ENCODE peak calls at places on chromosomes 3 and 15, in seven cellular contexts. I, N, D, O, M, A and E are unnamed samples.

GRCh38 chr3:32340039-32340438 is 51.6 kb upstream of the CMTM7 start:
- DNase-seq in I (peak), N (peak), D (peak), O (peak), M (peak), A (peak), E (no peak)

GRCh38 chr3:69305011-69305410 is 80.9 kb downstream of the FRMD4B start:
- DNase-seq in I (no peak), N (no peak), D (no peak), O (no peak), M (no peak), A (no peak), E (no peak)

GRCh38 chr3:136186330-136186729 is 9.8 kb downstream of the MSL2 start:
- DNase-seq in I (peak), N (no peak), D (peak), O (no peak), M (no peak), A (no peak), E (peak)

GRCh38 chr15:53196235-53196634 is 406.1 kb upstream of the ONECUT1 start:
- DNase-seq in I (no peak), N (no peak), D (no peak), O (no peak), M (no peak), A (no peak), E (no peak)

GRCh38 chr3:38644662-38645053 is 4.8 kb downstream of the SCN5A start:
- DNase-seq in I (no peak), N (no peak), D (no peak), O (no peak), M (peak), A (no peak), E (no peak)

GRCh38 chr3:87354399-87354798 is 78.0 kb upstream of the POU1F1 start:
- DNase-seq in I (no peak), N (no peak), D (no peak), O (no peak), M (no peak), A (no peak), E (no peak)

GRCh38 chr3:168024537-168024941 is 71.2 kb downstream of the GOLIM4 start:
- DNase-seq in I (no peak), N (no peak), D (no peak), O (peak), M (no peak), A (no peak), E (no peak)

GRCh38 chr3:111859974-111860859 is 1.2 kb downstream of the PHLDB2 start:
- DNase-seq in I (peak), N (peak), D (peak), O (peak), M (peak), A (peak), E (no peak)

GRCh38 chr3:188827593-188827992 is 344.2 kb upstream of the TPRG1 start:
- DNase-seq in I (no peak), N (no peak), D (no peak), O (no peak), M (no peak), A (no peak), E (no peak)

GRCh38 chr15:90099868-90100854 is 2.1 kb downstream of the IDH2 start:
- DNase-seq in I (peak), N (no peak), D (no peak), O (no peak), M (no peak), A (no peak), E (peak)

GRCh38 chr3:32998631-32999451 is 47.4 kb downstream of the CCR4 start:
- DNase-seq in I (no peak), N (no peak), D (no peak), O (no peak), M (no peak), A (no peak), E (no peak)

GRCh38 chr15:88701561-88702095 is 62.8 kb downstream of the ISG20 start:
- DNase-seq in I (peak), N (peak), D (peak), O (peak), M (no peak), A (peak), E (peak)

GRCh38 chr3:146536681-146537080 is 7.7 kb downstream of the PLSCR1 start:
- DNase-seq in I (no peak), N (no peak), D (no peak), O (no peak), M (no peak), A (no peak), E (no peak)

GRCh38 chr15:95470997-95471692 is 859.4 kb upstream of the NR2F2 start:
- DNase-seq in I (no peak), N (no peak), D (no peak), O (no peak), M (no peak), A (no peak), E (no peak)

GRCh38 chr15:85333132-85333831 is 47.1 kb upstream of the AKAP13 start:
- DNase-seq in I (no peak), N (no peak), D (no peak), O (no peak), M (no peak), A (no peak), E (no peak)

GRCh38 chr3:189710620-189711388 is 79.6 kb downstream of the TP63 start:
- DNase-seq in I (no peak), N (no peak), D (peak), O (no peak), M (no peak), A (peak), E (no peak)

GRCh38 chr3:70851066-70851465 is 538.6 kb upstream of the MDFIC2 start:
- DNase-seq in I (no peak), N (no peak), D (no peak), O (no peak), M (no peak), A (no peak), E (no peak)

GRCh38 chr3:150545419-150546225 is 674 bp downstream of the SERP1 start:
- DNase-seq in I (peak), N (peak), D (peak), O (no peak), M (no peak), A (no peak), E (no peak)

GRCh38 chr15:70512772-70513362 is 250.5 kb downstream of the UACA start:
- DNase-seq in I (peak), N (peak), D (peak), O (peak), M (peak), A (no peak), E (peak)

GRCh38 chr15:94352940-94353820 is 121.8 kb downstream of the MCTP2 start:
- DNase-seq in I (peak), N (no peak), D (no peak), O (no peak), M (no peak), A (no peak), E (no peak)

DNA sequence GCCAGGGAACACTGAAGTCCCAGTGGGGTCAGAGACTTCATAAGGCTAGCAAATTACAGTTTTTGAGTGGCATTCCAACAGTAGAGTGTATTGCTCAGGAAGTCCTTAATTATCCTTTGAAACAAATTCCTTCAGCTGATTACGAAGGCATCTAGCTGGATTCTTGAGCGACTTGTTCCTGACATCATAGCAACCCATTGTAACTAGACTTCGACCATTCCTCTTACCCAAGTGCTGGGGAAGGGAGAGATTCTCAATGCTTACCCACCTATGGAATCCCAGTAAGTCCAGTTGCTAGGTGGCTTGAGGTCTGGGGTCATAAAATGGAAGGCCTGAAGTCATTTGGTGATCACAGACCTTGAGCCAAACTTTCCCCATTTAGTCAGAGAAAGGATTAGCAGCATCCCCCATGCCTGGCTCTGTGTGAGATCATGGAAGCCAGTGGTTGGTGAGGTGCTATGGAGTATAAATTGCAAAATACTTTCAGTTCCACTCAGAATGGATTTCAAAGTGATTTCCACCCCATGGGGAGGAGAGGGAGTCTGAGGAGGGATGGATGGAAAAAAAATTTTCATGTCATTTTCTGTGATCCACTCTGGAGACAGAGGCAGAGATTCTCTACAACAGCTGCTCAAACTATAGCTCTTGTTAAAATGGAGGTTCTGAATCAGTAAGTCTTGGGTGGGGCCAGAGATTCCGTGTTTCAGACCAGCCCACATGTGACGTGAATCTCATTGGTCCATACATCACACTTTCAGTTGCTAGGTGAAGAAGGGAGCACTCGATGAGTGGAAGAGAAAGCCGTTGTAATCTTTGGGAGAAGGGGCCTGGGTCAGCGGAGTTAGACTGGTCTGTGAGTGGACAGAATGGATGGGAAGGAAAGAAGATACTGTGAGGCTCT is 45.7 kb downstream of the CD86 start:
- DNase-seq in I (no peak), N (no peak), D (peak), O (no peak), M (no peak), A (no peak), E (no peak)
- TF ChIP-seq POLR2AphosphoS5 in I (no peak), N (no peak), D (no peak), O (no peak), M (no peak), A (no peak), E (no peak)

GRCh38 chr3:155065537-155065936 is 14.6 kb upstream of the MME start:
- DNase-seq in I (no peak), N (peak), D (no peak), O (no peak), M (no peak), A (peak), E (no peak)
- TF ChIP-seq REST in I (no peak), N (no peak), D (no peak), O (no peak), M (no peak), A (no peak), E (no peak)

DNA sequence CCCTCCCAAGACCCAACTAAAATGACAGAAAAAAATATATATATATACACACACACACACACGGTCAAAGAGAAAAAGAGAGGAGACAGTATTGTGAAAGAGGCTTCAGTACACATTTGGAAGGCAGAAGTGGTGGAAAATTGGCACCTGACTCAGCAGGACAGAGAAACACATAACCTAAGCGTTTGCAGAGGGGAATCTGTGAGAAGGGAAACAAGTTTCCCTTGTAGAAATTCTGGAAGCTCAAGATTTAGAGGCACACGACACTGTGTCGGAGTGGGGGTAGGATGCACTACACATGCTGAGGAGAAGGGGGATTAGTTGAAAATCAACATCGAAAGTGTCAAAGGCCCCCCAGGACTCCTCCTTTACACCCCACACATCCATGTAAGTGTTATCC is 53.1 kb downstream of the PAK2 start:
- DNase-seq in I (peak), N (no peak), D (no peak), O (no peak), M (no peak), A (no peak), E (no peak)
- TF ChIP-seq POLR2AphosphoS5 in I (no peak), N (no peak), D (no peak), O (no peak), M (no peak), A (no peak), E (no peak)

GRCh38 chr3:35688826-35689225 is 49.5 kb downstream of the ARPP21 start:
- DNase-seq in I (no peak), N (no peak), D (no peak), O (no peak), M (no peak), A (no peak), E (no peak)
- TF ChIP-seq REST in I (no peak), N (no peak), D (no peak), O (no peak), M (no peak), A (no peak), E (no peak)

GRCh38 chr3:98532709-98533571 is 1.2 kb downstream of the GPR15 start:
- DNase-seq in I (no peak), N (no peak), D (no peak), O (no peak), M (no peak), A (no peak), E (no peak)
- TF ChIP-seq POLR2AphosphoS5 in I (no peak), N (no peak), D (no peak), O (no peak), M (no peak), A (no peak), E (no peak)

GRCh38 chr15:99708563-99708962 is 24.7 kb downstream of the LYSMD4 start:
- DNase-seq in I (no peak), N (peak), D (no peak), O (peak), M (no peak), A (no peak), E (no peak)
- TF ChIP-seq REST in I (no peak), N (no peak), D (no peak), O (no peak), M (no peak), A (no peak), E (no peak)

DNA sequence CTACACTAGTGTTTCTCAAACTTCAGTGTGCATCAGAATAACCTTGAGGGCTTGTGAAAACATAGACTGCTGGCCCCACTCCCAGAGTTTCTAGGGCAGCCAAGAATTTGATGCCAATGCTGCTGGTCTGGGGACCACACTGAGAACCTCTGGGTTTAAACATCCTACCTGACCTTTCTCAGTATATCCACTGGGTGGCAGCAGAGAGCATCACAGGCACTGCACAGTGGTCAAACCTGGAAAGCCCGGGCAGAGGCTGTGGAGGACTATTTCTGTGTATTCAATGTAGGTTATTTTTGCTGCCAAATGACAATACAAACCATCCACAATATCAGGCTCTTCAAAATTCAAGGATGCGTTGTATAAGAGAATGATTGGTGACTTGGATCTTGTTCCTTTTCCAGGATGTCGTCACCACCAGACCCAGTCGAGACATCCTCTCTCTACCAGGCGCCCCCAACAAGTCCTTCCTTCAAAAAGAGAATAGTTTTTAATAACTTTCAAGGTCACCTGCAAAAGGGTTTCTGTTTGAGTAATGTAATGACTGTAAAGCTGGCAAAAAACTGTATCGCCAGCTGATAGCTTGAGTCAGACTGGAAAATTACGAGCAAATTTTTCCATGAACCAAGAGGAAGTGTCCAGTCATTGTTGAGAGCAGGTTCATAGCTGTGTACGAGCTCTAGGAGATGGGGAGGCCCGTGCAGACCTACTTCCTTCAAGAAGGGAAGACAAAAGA is 30.6 kb upstream of the MYZAP start:
- DNase-seq in I (peak), N (peak), D (peak), O (peak), M (peak), A (peak), E (peak)
- TF ChIP-seq POLR2AphosphoS5 in I (no peak), N (no peak), D (no peak), O (peak), M (no peak), A (no peak), E (peak)

DNA sequence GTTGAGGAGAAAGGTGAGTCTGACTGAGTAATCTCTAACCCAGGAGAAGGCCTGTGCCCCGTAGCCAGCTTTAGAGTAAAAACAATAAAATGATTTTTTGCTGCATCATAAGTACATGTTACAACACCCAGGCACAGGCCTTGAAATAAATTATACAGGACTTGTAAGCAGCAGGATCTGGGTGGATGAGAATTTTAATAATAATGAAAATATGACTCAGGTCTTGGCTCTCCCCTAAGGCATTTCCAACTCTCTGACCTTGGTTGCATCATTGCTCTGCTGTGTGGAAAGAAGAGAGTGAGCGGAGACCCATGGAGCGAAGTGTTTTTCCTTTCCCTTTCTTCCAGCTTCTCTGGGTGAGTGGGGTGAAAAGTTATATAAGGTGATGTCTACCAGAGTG is 44.6 kb downstream of the EOMES start:
- DNase-seq in I (no peak), N (no peak), D (no peak), O (peak), M (no peak), A (no peak), E (no peak)
- TF ChIP-seq REST in I (no peak), N (no peak), D (no peak), O (no peak), M (no peak), A (no peak), E (no peak)

DNA sequence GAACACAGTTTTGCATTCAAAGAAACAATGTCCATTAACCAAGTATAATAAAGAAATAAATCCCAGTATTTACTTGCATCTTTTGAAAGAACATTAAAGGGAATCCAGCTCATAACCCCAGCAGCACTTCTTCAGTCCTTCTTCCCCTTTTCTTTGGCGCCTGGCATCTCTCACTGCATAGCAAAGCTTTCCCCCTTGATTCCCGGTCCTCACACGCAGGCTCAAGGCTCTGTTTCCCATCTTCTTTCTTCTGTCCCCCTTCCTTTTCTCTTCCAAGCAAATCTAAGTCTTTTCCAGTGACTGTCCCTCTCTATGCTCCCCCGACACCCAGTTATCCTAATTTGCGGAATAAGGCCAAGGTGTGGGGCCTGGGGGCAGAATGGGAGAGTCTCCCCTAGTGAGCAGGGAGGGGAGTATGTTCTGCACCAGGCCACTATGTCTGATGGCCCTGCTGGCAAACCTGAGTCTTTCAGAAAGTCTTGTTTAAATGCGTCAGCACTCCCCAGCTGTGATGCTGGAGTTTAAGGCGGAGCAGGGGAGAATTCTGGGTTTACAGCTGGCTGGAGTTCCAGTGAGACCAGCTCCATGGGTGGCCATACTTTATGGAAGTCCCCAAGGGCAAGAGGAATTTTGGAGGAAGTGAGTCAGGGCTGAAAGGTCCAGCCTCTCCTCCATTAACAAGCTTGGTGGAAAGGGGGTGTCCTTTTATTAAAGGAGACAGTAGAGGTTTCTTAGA is 42.1 kb downstream of the GOLGA6A start:
- DNase-seq in I (no peak), N (no peak), D (no peak), O (no peak), M (no peak), A (no peak), E (no peak)
- TF ChIP-seq POLR2AphosphoS5 in I (no peak), N (no peak), D (no peak), O (no peak), M (no peak), A (no peak), E (no peak)

GRCh38 chr3:197151562-197151961 is 121.9 kb upstream of the MELTF start:
- DNase-seq in I (peak), N (peak), D (no peak), O (no peak), M (no peak), A (no peak), E (peak)
- TF ChIP-seq REST in I (no peak), N (no peak), D (no peak), O (no peak), M (no peak), A (no peak), E (no peak)